ENCODE peak calls at places on chromosomes 6 and 20, in six cellular contexts. One of them, this sample, is unnamed.

GRCh38 chr20:33947709-33948295 is 45.9 kb upstream of the RALY start:
- DNase-seq in SK-N-SH: peak
- DNase-seq in HepG2: peak
- DNase-seq in K562: peak
- DNase-seq in A549: peak
- DNase-seq in H1: peak
- DNase-seq in this sample: peak

GRCh38 chr20:38255389-38255788 is 5.1 kb downstream of the KIAA1755 start:
- DNase-seq in A549: no peak
- DNase-seq in K562: no peak
- DNase-seq in SK-N-SH: no peak
- DNase-seq in HepG2: no peak
- DNase-seq in H1: no peak
- DNase-seq in this sample: no peak

GRCh38 chr6:84464471-84464870 is 237.0 kb upstream of the CEP162 start:
- DNase-seq in SK-N-SH: no peak
- DNase-seq in K562: no peak
- DNase-seq in HepG2: no peak
- DNase-seq in A549: no peak
- DNase-seq in H1: no peak
- DNase-seq in this sample: no peak

GRCh38 chr6:16004934-16005673 is 123.8 kb upstream of the MYLIP start:
- DNase-seq in HepG2: no peak
- DNase-seq in SK-N-SH: no peak
- DNase-seq in H1: no peak
- DNase-seq in A549: no peak
- DNase-seq in K562: peak
- DNase-seq in this sample: no peak

GRCh38 chr20:15449061-15449460 is 1111.6 kb upstream of the FLRT3 start:
- DNase-seq in K562: no peak
- DNase-seq in H1: no peak
- DNase-seq in SK-N-SH: no peak
- DNase-seq in A549: no peak
- DNase-seq in HepG2: no peak
- DNase-seq in this sample: no peak

GRCh38 chr20:45782890-45783289 is 8.8 kb downstream of the WFDC3 start:
- DNase-seq in HepG2: no peak
- DNase-seq in SK-N-SH: no peak
- DNase-seq in K562: no peak
- DNase-seq in H1: no peak
- DNase-seq in A549: no peak
- DNase-seq in this sample: no peak

GRCh38 chr20:47960769-47961525 is 175.7 kb upstream of the SULF2 start:
- DNase-seq in A549: no peak
- DNase-seq in H1: no peak
- DNase-seq in HepG2: no peak
- DNase-seq in SK-N-SH: no peak
- DNase-seq in K562: no peak
- DNase-seq in this sample: no peak

GRCh38 chr6:153117986-153118886 is 12.8 kb downstream of the RGS17 start:
- DNase-seq in H1: no peak
- DNase-seq in SK-N-SH: no peak
- DNase-seq in A549: peak
- DNase-seq in HepG2: no peak
- DNase-seq in K562: no peak
- DNase-seq in this sample: peak

GRCh38 chr6:75693534-75693933 is 55.5 kb upstream of the MYO6 start:
- DNase-seq in SK-N-SH: no peak
- DNase-seq in HepG2: peak
- DNase-seq in K562: no peak
- DNase-seq in H1: no peak
- DNase-seq in A549: no peak
- DNase-seq in this sample: no peak

GRCh38 chr20:62702008-62702290 is 6.7 kb upstream of the NTSR1 start:
- DNase-seq in H1: no peak
- DNase-seq in HepG2: no peak
- DNase-seq in A549: no peak
- DNase-seq in SK-N-SH: no peak
- DNase-seq in K562: no peak
- DNase-seq in this sample: no peak

GRCh38 chr6:81938991-81939773 is 186.7 kb upstream of the TENT5A start:
- DNase-seq in HepG2: no peak
- DNase-seq in SK-N-SH: no peak
- DNase-seq in K562: no peak
- DNase-seq in A549: no peak
- DNase-seq in H1: no peak
- DNase-seq in this sample: no peak

GRCh38 chr6:11770546-11771466 is 7.8 kb downstream of the ADTRP start:
- DNase-seq in SK-N-SH: peak
- DNase-seq in A549: peak
- DNase-seq in HepG2: no peak
- DNase-seq in K562: no peak
- DNase-seq in H1: peak
- DNase-seq in this sample: no peak

GRCh38 chr20:61683721-61684120 is 382.0 kb downstream of the TAF4 start:
- DNase-seq in K562: no peak
- DNase-seq in SK-N-SH: no peak
- DNase-seq in HepG2: no peak
- DNase-seq in H1: no peak
- DNase-seq in A549: no peak
- DNase-seq in this sample: no peak

GRCh38 chr6:4113623-4114022 is 21.8 kb downstream of the ECI2 start:
- DNase-seq in HepG2: no peak
- DNase-seq in SK-N-SH: no peak
- DNase-seq in A549: no peak
- DNase-seq in K562: no peak
- DNase-seq in H1: no peak
- DNase-seq in this sample: no peak

GRCh38 chr6:139407718-139408222 is 33.3 kb upstream of the CITED2 start:
- DNase-seq in H1: no peak
- DNase-seq in SK-N-SH: no peak
- DNase-seq in HepG2: no peak
- DNase-seq in K562: no peak
- DNase-seq in A549: no peak
- DNase-seq in this sample: no peak

GRCh38 chr6:123007885-123008284 is 11.8 kb downstream of the CLVS2 start:
- DNase-seq in H1: no peak
- DNase-seq in K562: no peak
- DNase-seq in SK-N-SH: no peak
- DNase-seq in A549: no peak
- DNase-seq in HepG2: no peak
- DNase-seq in this sample: no peak

GRCh38 chr6:123641497-123641896 is 4.7 kb upstream of the TRDN start:
- DNase-seq in H1: no peak
- DNase-seq in SK-N-SH: no peak
- DNase-seq in HepG2: no peak
- DNase-seq in K562: no peak
- DNase-seq in A549: no peak
- DNase-seq in this sample: no peak

GRCh38 chr6:138404666-138405337 is 779 bp downstream of the HEBP2 start:
- DNase-seq in H1: peak
- DNase-seq in SK-N-SH: no peak
- DNase-seq in HepG2: no peak
- DNase-seq in K562: peak
- DNase-seq in A549: peak
- DNase-seq in this sample: no peak

GRCh38 chr6:127923135-127923534 is 22.3 kb upstream of the THEMIS start:
- DNase-seq in A549: no peak
- DNase-seq in K562: no peak
- DNase-seq in H1: no peak
- DNase-seq in SK-N-SH: no peak
- DNase-seq in HepG2: no peak
- DNase-seq in this sample: no peak

GRCh38 chr20:14481863-14482262 is 144.5 kb upstream of the FLRT3 start:
- DNase-seq in A549: no peak
- DNase-seq in HepG2: no peak
- DNase-seq in H1: no peak
- DNase-seq in SK-N-SH: no peak
- DNase-seq in K562: no peak
- DNase-seq in this sample: no peak

GRCh38 chr6:75206338-75207210 is 721 bp upstream of the COL12A1 start:
- DNase-seq in K562: no peak
- DNase-seq in A549: no peak
- DNase-seq in SK-N-SH: peak
- DNase-seq in HepG2: no peak
- DNase-seq in H1: peak
- DNase-seq in this sample: no peak

DNA sequence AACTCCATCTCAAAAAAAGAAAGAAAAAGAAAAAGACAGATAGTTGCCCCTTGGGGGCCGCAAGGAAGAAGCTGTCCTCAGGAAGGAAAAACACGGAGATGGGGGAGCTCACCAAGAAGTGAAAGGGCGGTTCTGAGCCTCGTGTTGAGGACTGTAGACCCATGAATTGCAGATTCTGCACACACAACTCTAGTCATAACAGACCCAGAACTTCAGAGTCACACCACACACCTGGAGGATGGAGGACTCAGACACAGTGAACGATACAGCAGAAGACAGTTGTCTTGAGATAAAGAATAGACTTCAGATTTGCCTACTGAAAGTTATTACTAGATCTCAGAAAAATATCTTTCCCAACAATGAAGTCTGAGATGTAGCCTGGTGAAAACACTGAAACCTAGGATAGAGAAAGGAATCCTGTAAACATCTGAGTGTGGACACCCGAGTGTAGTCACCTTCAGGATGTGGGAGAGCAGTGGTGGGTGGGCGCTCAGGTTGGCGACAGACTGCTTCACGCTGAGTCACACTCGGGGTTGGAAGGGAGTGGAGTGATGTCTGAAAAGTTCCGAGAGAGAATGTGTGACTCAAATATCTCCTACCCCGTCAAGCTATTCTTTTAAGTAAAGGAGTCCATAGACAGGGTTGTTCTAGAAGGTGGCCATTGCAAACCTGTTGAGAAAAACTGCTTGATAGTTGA is 88.1 kb downstream of the MAP3K4 start:
- DNase-seq in H1: no peak
- DNase-seq in HepG2: no peak
- DNase-seq in A549: no peak
- DNase-seq in K562: no peak
- DNase-seq in SK-N-SH: no peak
- DNase-seq in this sample: no peak
- TF ChIP-seq MAX in H1: no peak
- TF ChIP-seq MAX in HepG2: no peak
- TF ChIP-seq MAX in A549: no peak
- TF ChIP-seq MAX in K562: no peak
- TF ChIP-seq MAX in SK-N-SH: no peak
- TF ChIP-seq MAX in this sample: no peak

DNA sequence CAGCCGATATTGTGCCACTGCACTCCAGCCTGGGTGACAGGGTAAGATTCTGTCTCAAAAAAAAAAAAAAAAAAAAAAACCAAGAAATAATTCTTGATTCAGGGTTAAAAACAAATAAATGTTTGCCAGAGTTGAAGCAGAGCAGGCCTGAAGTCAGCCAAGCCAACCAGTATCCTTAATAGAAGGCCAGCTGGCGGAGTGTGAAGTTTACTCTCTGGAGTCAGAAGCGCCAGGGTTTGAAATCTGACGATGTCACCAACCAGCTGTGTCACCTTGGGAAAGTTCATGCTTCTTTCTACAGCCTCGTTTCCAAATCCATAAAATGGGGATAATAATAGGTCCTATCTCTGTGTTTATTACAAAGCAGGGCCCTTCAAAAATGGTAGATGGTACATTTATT is 73.0 kb upstream of the ENPP5 start:
- DNase-seq in K562: no peak
- DNase-seq in HepG2: no peak
- DNase-seq in H1: no peak
- DNase-seq in A549: no peak
- DNase-seq in SK-N-SH: no peak
- DNase-seq in this sample: no peak
- TF ChIP-seq RAD21 in K562: no peak
- TF ChIP-seq RAD21 in HepG2: no peak
- TF ChIP-seq RAD21 in H1: no peak
- TF ChIP-seq RAD21 in A549: no peak
- TF ChIP-seq RAD21 in SK-N-SH: no peak
- TF ChIP-seq RAD21 in this sample: no peak

GRCh38 chr20:6034134-6034969 is 19.5 kb downstream of the LRRN4 start:
- DNase-seq in H1: no peak
- DNase-seq in A549: no peak
- DNase-seq in K562: no peak
- DNase-seq in HepG2: no peak
- DNase-seq in SK-N-SH: no peak
- DNase-seq in this sample: no peak

GRCh38 chr20:6029538-6029937 is 24.3 kb downstream of the LRRN4 start:
- DNase-seq in H1: no peak
- DNase-seq in K562: no peak
- DNase-seq in SK-N-SH: no peak
- DNase-seq in HepG2: no peak
- DNase-seq in A549: no peak
- DNase-seq in this sample: no peak

GRCh38 chr20:6028795-6029194 is 25.1 kb downstream of the LRRN4 start:
- DNase-seq in K562: no peak
- DNase-seq in A549: no peak
- DNase-seq in HepG2: no peak
- DNase-seq in SK-N-SH: no peak
- DNase-seq in H1: no peak
- DNase-seq in this sample: no peak

GRCh38 chr20:6026051-6026450 is 27.8 kb downstream of the LRRN4 start:
- DNase-seq in SK-N-SH: no peak
- DNase-seq in K562: no peak
- DNase-seq in HepG2: no peak
- DNase-seq in A549: no peak
- DNase-seq in H1: no peak
- DNase-seq in this sample: no peak

GRCh38 chr20:6030453-6031080 is 23.3 kb downstream of the LRRN4 start:
- DNase-seq in SK-N-SH: no peak
- DNase-seq in HepG2: no peak
- DNase-seq in K562: no peak
- DNase-seq in H1: no peak
- DNase-seq in A549: no peak
- DNase-seq in this sample: no peak
- TF ChIP-seq EP300 in SK-N-SH: no peak
- TF ChIP-seq EP300 in HepG2: no peak
- TF ChIP-seq EP300 in K562: no peak
- TF ChIP-seq EP300 in H1: no peak
- TF ChIP-seq EP300 in A549: no peak
- TF ChIP-seq EP300 in this sample: no peak

DNA sequence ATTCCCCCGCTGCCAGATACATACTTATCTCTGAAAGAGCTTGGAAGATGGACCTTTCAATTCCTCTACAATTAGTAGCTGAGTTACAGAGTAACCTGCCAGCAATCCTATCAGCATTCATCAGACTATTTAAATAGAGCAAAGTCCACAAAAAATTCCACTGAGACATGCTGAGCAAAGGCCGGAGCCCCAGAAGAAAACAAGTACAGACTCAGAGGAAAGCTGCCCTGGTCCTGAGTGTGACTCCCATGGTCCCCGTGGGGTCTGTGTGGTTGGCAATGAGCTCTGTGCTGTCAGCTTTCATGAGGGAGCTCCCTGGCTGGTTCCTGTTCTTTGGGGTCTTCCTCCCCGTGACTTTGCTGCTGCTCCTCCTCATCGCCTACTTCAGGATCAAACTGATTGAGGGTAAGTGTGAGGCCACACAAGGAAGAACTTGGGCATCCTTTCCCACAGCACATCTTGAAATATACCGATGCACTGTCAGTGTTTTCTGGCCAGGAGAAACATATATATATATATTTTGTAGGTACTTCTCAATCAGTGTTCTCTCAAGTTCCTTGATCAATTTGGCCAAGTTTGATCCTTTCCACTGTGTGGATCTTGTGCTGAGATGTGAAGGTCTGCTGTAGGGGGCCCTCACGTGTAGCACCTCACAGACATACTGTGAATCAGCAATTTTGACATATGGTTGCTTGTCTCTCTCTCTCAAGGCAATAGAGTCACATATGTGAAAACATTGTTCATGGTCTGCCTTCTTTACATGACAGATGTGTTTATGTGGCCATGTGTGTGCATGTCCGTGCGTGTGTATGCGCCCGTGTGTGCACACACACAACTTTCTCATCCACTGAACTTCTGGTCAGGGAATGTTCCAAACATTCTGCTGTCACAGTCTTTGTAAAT is at the start of gene SMLR1:
- DNase-seq in K562: no peak
- DNase-seq in A549: no peak
- DNase-seq in H1: no peak
- DNase-seq in HepG2: peak
- DNase-seq in SK-N-SH: no peak
- DNase-seq in this sample: no peak
- TF ChIP-seq MAX in K562: no peak
- TF ChIP-seq MAX in A549: no peak
- TF ChIP-seq MAX in H1: no peak
- TF ChIP-seq MAX in HepG2: peak
- TF ChIP-seq MAX in SK-N-SH: no peak
- TF ChIP-seq MAX in this sample: no peak

This sample was measured in GM12878.